ENCODE peak calls at places on chromosomes 4 and X, in ten cellular contexts. J, T, O, G, B, F, W, V, I and Y are unnamed samples. For H3K4me1, the result is how much of the 10 kb centered on the place peaks cover.

GRCh38 chrX:4550018-4550417 is 836.6 kb upstream of the PRKX start:
- DNase-seq in J (no peak), T (no peak), O (no peak), G (no peak), B (no peak), F (no peak), W (no peak), V (no peak), I (no peak), Y (no peak)

GRCh38 chr4:69689530-69690111 is 36.6 kb upstream of the UGT2A1 start:
- DNase-seq in J (peak), T (no peak), O (no peak), G (no peak), B (no peak), F (no peak), W (no peak), V (peak), I (peak), Y (no peak)

GRCh38 chrX:103533428-103534216 is 14.3 kb upstream of the RAB40A start:
- DNase-seq in J (peak), T (no peak), O (peak), G (peak), B (peak), F (peak), W (peak), V (peak), I (peak), Y (peak)

GRCh38 chrX:51456814-51457213 is 39.6 kb downstream of the NUDT11 start:
- DNase-seq in J (peak), T (no peak), O (no peak), G (no peak), B (no peak), F (no peak), W (no peak), V (no peak), I (no peak), Y (no peak)

GRCh38 chr4:112647785-112648184 is 10.8 kb downstream of the LARP7 start:
- DNase-seq in J (no peak), T (no peak), O (no peak), G (no peak), B (no peak), F (no peak), W (no peak), V (no peak), I (no peak), Y (no peak)

GRCh38 chr4:184382189-184382846 is 92.0 kb downstream of the IRF2 start:
- DNase-seq in J (no peak), T (no peak), O (peak), G (no peak), B (peak), F (no peak), W (no peak), V (no peak), I (no peak), Y (no peak)

GRCh38 chrX:98289726-98290125 is 1406.0 kb downstream of the RPA4 start:
- DNase-seq in J (no peak), T (no peak), O (no peak), G (no peak), B (no peak), F (no peak), W (no peak), V (no peak), I (no peak), Y (no peak)

GRCh38 chrX:29746326-29746725 is 469.0 kb upstream of the MAGEB2 start:
- DNase-seq in J (peak), T (no peak), O (no peak), G (no peak), B (no peak), F (no peak), W (no peak), V (peak), I (no peak), Y (no peak)

GRCh38 chr4:176782191-176782590 is 10.5 kb downstream of the VEGFC start:
- DNase-seq in J (no peak), T (no peak), O (no peak), G (no peak), B (peak), F (no peak), W (no peak), V (no peak), I (no peak), Y (no peak)

GRCh38 chr4:173171098-173171497 is 2.5 kb downstream of the GALNT7 start:
- DNase-seq in J (peak), T (no peak), O (no peak), G (no peak), B (no peak), F (no peak), W (no peak), V (peak), I (peak), Y (no peak)

GRCh38 chr4:98995183-98996055 is at the start of gene METAP1:
- DNase-seq in J (peak), T (peak), O (peak), G (peak), B (peak), F (peak), W (peak), V (peak), I (peak), Y (peak)
- TF ChIP-seq CTCF in J (peak), T (peak), O (peak), G (no peak), B (peak), F (peak), W (peak), V (peak), I (peak), Y (peak)

GRCh38 chr4:159106636-159107035 is 3.8 kb downstream of the RAPGEF2 start:
- DNase-seq in J (no peak), T (no peak), O (no peak), G (no peak), B (no peak), F (no peak), W (no peak), V (peak), I (no peak), Y (no peak)
- H3K4me1 ChIP-seq in J (under half), T (under half), O (under half), G (under half), B (under half), F (half or more), W (under half), V (under half), I (under half), Y (under half)

GRCh38 chrX:146278381-146278780 is 460.8 kb downstream of the SLITRK2 start:
- DNase-seq in J (no peak), T (no peak), O (peak), G (no peak), B (no peak), F (no peak), W (no peak), V (no peak), I (no peak), Y (no peak)
- TF ChIP-seq CTCF in J (no peak), T (no peak), O (peak), G (no peak), B (no peak), F (no peak), W (no peak), V (no peak), I (no peak), Y (no peak)

GRCh38 chr4:75939890-75940691 is 722 bp downstream of the NAAA start:
- DNase-seq in J (peak), T (peak), O (peak), G (peak), B (peak), F (peak), W (peak), V (peak), I (peak), Y (peak)
- H3K4me1 ChIP-seq in J (under half), T (under half), O (under half), G (under half), B (under half), F (under half), W (under half), V (under half), I (under half), Y (under half)

GRCh38 chr4:165112258-165113156 is at the start of gene TMEM192:
- DNase-seq in J (peak), T (peak), O (peak), G (peak), B (peak), F (peak), W (peak), V (peak), I (peak), Y (peak)
- TF ChIP-seq CTCF in J (peak), T (peak), O (no peak), G (no peak), B (peak), F (peak), W (peak), V (peak), I (peak), Y (no peak)

GRCh38 chr4:1248262-1249147 is at the start of gene CTBP1:
- DNase-seq in J (peak), T (no peak), O (peak), G (peak), B (peak), F (peak), W (peak), V (peak), I (peak), Y (peak)
- H3K4me1 ChIP-seq in J (under half), T (under half), O (half or more), G (under half), B (half or more), F (half or more), W (half or more), V (under half), I (under half), Y (under half)